ENCODE peak calls at places on chromosomes 2 and 18, in six cellular contexts. One of them, this sample, is unnamed.

GRCh38 chr2:13545320-13545719 is 828.6 kb downstream of the TRIB2 start:
- DNase-seq in NCI-H524: no peak
- DNase-seq in fibroblast of the aortic adventitia: no peak
- DNase-seq in prostate gland: no peak
- DNase-seq in GM23338: no peak
- DNase-seq in stimulated activated naive B cell treated with anti-CD40 and anti-IgM and Interleukin-4, amounts not matched to agents 10 μg/mL and 1 μg/mL and 100 μg/mL, for 72 hours: no peak
- DNase-seq in this sample: no peak

GRCh38 chr2:162768646-162769045 is 69.9 kb downstream of the KCNH7 start:
- DNase-seq in NCI-H524: peak; percentile 7
- DNase-seq in fibroblast of the aortic adventitia: no peak
- DNase-seq in prostate gland: no peak
- DNase-seq in GM23338: peak; percentile 55
- DNase-seq in stimulated activated naive B cell treated with anti-CD40 and anti-IgM and Interleukin-4, amounts not matched to agents 10 μg/mL and 1 μg/mL and 100 μg/mL, for 72 hours: no peak
- DNase-seq in this sample: no peak

GRCh38 chr18:22106536-22107292 is 62.7 kb upstream of the GATA6 start:
- DNase-seq in NCI-H524: peak; percentile 64
- DNase-seq in fibroblast of the aortic adventitia: peak; percentile 17
- DNase-seq in prostate gland: peak; percentile 11
- DNase-seq in GM23338: no peak
- DNase-seq in stimulated activated naive B cell treated with anti-CD40 and anti-IgM and Interleukin-4, amounts not matched to agents 10 μg/mL and 1 μg/mL and 100 μg/mL, for 72 hours: no peak
- DNase-seq in this sample: no peak

GRCh38 chr2:99928472-99929053 is 213.8 kb downstream of the AFF3 start:
- DNase-seq in NCI-H524: no peak
- DNase-seq in fibroblast of the aortic adventitia: no peak
- DNase-seq in prostate gland: no peak
- DNase-seq in GM23338: no peak
- DNase-seq in stimulated activated naive B cell treated with anti-CD40 and anti-IgM and Interleukin-4, amounts not matched to agents 10 μg/mL and 1 μg/mL and 100 μg/mL, for 72 hours: peak; percentile 17
- DNase-seq in this sample: no peak

GRCh38 chr2:224820283-224820991 is 104.3 kb upstream of the CCDC195 start:
- DNase-seq in NCI-H524: no peak
- DNase-seq in fibroblast of the aortic adventitia: peak; percentile 76
- DNase-seq in prostate gland: no peak
- DNase-seq in GM23338: no peak
- DNase-seq in stimulated activated naive B cell treated with anti-CD40 and anti-IgM and Interleukin-4, amounts not matched to agents 10 μg/mL and 1 μg/mL and 100 μg/mL, for 72 hours: no peak
- DNase-seq in this sample: no peak

GRCh38 chr2:236571161-236571560 is 1.5 kb downstream of the ACKR3 start:
- DNase-seq in NCI-H524: peak; percentile 3
- DNase-seq in fibroblast of the aortic adventitia: no peak
- DNase-seq in prostate gland: no peak
- DNase-seq in GM23338: no peak
- DNase-seq in stimulated activated naive B cell treated with anti-CD40 and anti-IgM and Interleukin-4, amounts not matched to agents 10 μg/mL and 1 μg/mL and 100 μg/mL, for 72 hours: no peak
- DNase-seq in this sample: no peak

GRCh38 chr2:8242734-8243133 is 439.1 kb upstream of the ID2 start:
- DNase-seq in NCI-H524: no peak
- DNase-seq in fibroblast of the aortic adventitia: peak; percentile 61
- DNase-seq in prostate gland: no peak
- DNase-seq in GM23338: no peak
- DNase-seq in stimulated activated naive B cell treated with anti-CD40 and anti-IgM and Interleukin-4, amounts not matched to agents 10 μg/mL and 1 μg/mL and 100 μg/mL, for 72 hours: no peak
- DNase-seq in this sample: no peak

GRCh38 chr2:62826141-62826540 is 120.6 kb downstream of the EHBP1 start:
- DNase-seq in NCI-H524: no peak
- DNase-seq in fibroblast of the aortic adventitia: peak; percentile 81
- DNase-seq in prostate gland: no peak
- DNase-seq in GM23338: peak; percentile 21
- DNase-seq in stimulated activated naive B cell treated with anti-CD40 and anti-IgM and Interleukin-4, amounts not matched to agents 10 μg/mL and 1 μg/mL and 100 μg/mL, for 72 hours: no peak
- DNase-seq in this sample: no peak

GRCh38 chr2:100786297-100786658 is 33.7 kb upstream of the NPAS2 start:
- DNase-seq in NCI-H524: no peak
- DNase-seq in fibroblast of the aortic adventitia: peak; percentile 84
- DNase-seq in prostate gland: peak; percentile 92
- DNase-seq in GM23338: no peak
- DNase-seq in stimulated activated naive B cell treated with anti-CD40 and anti-IgM and Interleukin-4, amounts not matched to agents 10 μg/mL and 1 μg/mL and 100 μg/mL, for 72 hours: no peak
- DNase-seq in this sample: no peak

GRCh38 chr2:36371963-36372391 is 16.4 kb downstream of the CRIM1 start:
- DNase-seq in NCI-H524: no peak
- DNase-seq in fibroblast of the aortic adventitia: peak; percentile 96
- DNase-seq in prostate gland: peak; percentile 35
- DNase-seq in GM23338: peak; percentile 80
- DNase-seq in stimulated activated naive B cell treated with anti-CD40 and anti-IgM and Interleukin-4, amounts not matched to agents 10 μg/mL and 1 μg/mL and 100 μg/mL, for 72 hours: no peak
- DNase-seq in this sample: no peak

GRCh38 chr2:218691234-218691633 is 19.3 kb downstream of the STK36 start:
- DNase-seq in NCI-H524: no peak
- DNase-seq in fibroblast of the aortic adventitia: peak; percentile 82
- DNase-seq in prostate gland: no peak
- DNase-seq in GM23338: no peak
- DNase-seq in stimulated activated naive B cell treated with anti-CD40 and anti-IgM and Interleukin-4, amounts not matched to agents 10 μg/mL and 1 μg/mL and 100 μg/mL, for 72 hours: no peak
- DNase-seq in this sample: no peak

GRCh38 chr2:241017228-241017940 is 19.0 kb downstream of the SNED1 start:
- DNase-seq in NCI-H524: no peak
- DNase-seq in fibroblast of the aortic adventitia: no peak
- DNase-seq in prostate gland: peak; percentile 2
- DNase-seq in GM23338: no peak
- DNase-seq in stimulated activated naive B cell treated with anti-CD40 and anti-IgM and Interleukin-4, amounts not matched to agents 10 μg/mL and 1 μg/mL and 100 μg/mL, for 72 hours: no peak
- DNase-seq in this sample: no peak

GRCh38 chr18:79784071-79784913 is 13.4 kb upstream of the KCNG2 start:
- DNase-seq in NCI-H524: no peak
- DNase-seq in fibroblast of the aortic adventitia: no peak
- DNase-seq in prostate gland: no peak
- DNase-seq in GM23338: no peak
- DNase-seq in stimulated activated naive B cell treated with anti-CD40 and anti-IgM and Interleukin-4, amounts not matched to agents 10 μg/mL and 1 μg/mL and 100 μg/mL, for 72 hours: no peak
- DNase-seq in this sample: no peak